ENCODE peak calls at places on chromosomes 3 and 15, in seven cellular contexts. One of them, this sample, is unnamed.

GRCh38 chr15:101055411-101055810 is 136.3 kb downstream of the LRRK1 start:
- DNase-seq in head of caudate nucleus: no peak
- DNase-seq in activated CD4-positive, alpha-beta T cell treated with anti-CD3 and anti-CD28 coated beads, Interleukin-2, amount 10 ng/mL, durations not matched to agents 7 days and 5 days: peak; percentile 3
- DNase-seq in activated CD8-positive, alpha-beta memory T cell treated with anti-CD3 and anti-CD28 coated beads, Interleukin-2, amount 50 U/mL, for 4 hours: no peak
- DNase-seq in stimulated activated CD4-positive, alpha-beta T cell treated with anti-CD3 and anti-CD28 coated beads, Interleukin-2, amount 100 ng/mL, for 48 hours: no peak
- DNase-seq in NCI-H2081: no peak
- DNase-seq in suprapubic skin: no peak
- DNase-seq in this sample: no peak

GRCh38 chr3:103787879-103788278 is 1353.1 kb downstream of the ZPLD1 start:
- DNase-seq in suprapubic skin: no peak
- DNase-seq in head of caudate nucleus: no peak
- DNase-seq in stimulated activated CD4-positive, alpha-beta T cell treated with anti-CD3 and anti-CD28 coated beads, Interleukin-2, amount 100 ng/mL, for 48 hours: no peak
- DNase-seq in activated CD4-positive, alpha-beta T cell treated with anti-CD3 and anti-CD28 coated beads, Interleukin-2, amount 10 ng/mL, durations not matched to agents 7 days and 5 days: no peak
- DNase-seq in NCI-H2081: no peak
- DNase-seq in activated CD8-positive, alpha-beta memory T cell treated with anti-CD3 and anti-CD28 coated beads, Interleukin-2, amount 50 U/mL, for 4 hours: no peak
- DNase-seq in this sample: no peak

GRCh38 chr3:55824406-55824805 is 337.3 kb upstream of the WNT5A start:
- DNase-seq in activated CD8-positive, alpha-beta memory T cell treated with anti-CD3 and anti-CD28 coated beads, Interleukin-2, amount 50 U/mL, for 4 hours: no peak
- DNase-seq in suprapubic skin: no peak
- DNase-seq in activated CD4-positive, alpha-beta T cell treated with anti-CD3 and anti-CD28 coated beads, Interleukin-2, amount 10 ng/mL, durations not matched to agents 7 days and 5 days: no peak
- DNase-seq in stimulated activated CD4-positive, alpha-beta T cell treated with anti-CD3 and anti-CD28 coated beads, Interleukin-2, amount 100 ng/mL, for 48 hours: no peak
- DNase-seq in head of caudate nucleus: no peak
- DNase-seq in NCI-H2081: no peak
- DNase-seq in this sample: no peak

GRCh38 chr3:4977001-4977888 is 2.0 kb upstream of the BHLHE40 start:
- DNase-seq in suprapubic skin: peak; percentile 91
- DNase-seq in activated CD4-positive, alpha-beta T cell treated with anti-CD3 and anti-CD28 coated beads, Interleukin-2, amount 10 ng/mL, durations not matched to agents 7 days and 5 days: peak; percentile 62
- DNase-seq in activated CD8-positive, alpha-beta memory T cell treated with anti-CD3 and anti-CD28 coated beads, Interleukin-2, amount 50 U/mL, for 4 hours: peak; percentile 48
- DNase-seq in NCI-H2081: no peak
- DNase-seq in head of caudate nucleus: peak; percentile 42
- DNase-seq in stimulated activated CD4-positive, alpha-beta T cell treated with anti-CD3 and anti-CD28 coated beads, Interleukin-2, amount 100 ng/mL, for 48 hours: peak; percentile 61
- DNase-seq in this sample: peak; percentile 71

GRCh38 chr3:129310111-129310601 is 31.5 kb downstream of the HMCES start:
- DNase-seq in suprapubic skin: no peak
- DNase-seq in activated CD8-positive, alpha-beta memory T cell treated with anti-CD3 and anti-CD28 coated beads, Interleukin-2, amount 50 U/mL, for 4 hours: no peak
- DNase-seq in activated CD4-positive, alpha-beta T cell treated with anti-CD3 and anti-CD28 coated beads, Interleukin-2, amount 10 ng/mL, durations not matched to agents 7 days and 5 days: no peak
- DNase-seq in head of caudate nucleus: no peak
- DNase-seq in stimulated activated CD4-positive, alpha-beta T cell treated with anti-CD3 and anti-CD28 coated beads, Interleukin-2, amount 100 ng/mL, for 48 hours: no peak
- DNase-seq in NCI-H2081: no peak
- DNase-seq in this sample: no peak

GRCh38 chr3:194119831-194120230 is 16.1 kb upstream of the HES1 start:
- DNase-seq in stimulated activated CD4-positive, alpha-beta T cell treated with anti-CD3 and anti-CD28 coated beads, Interleukin-2, amount 100 ng/mL, for 48 hours: no peak
- DNase-seq in activated CD4-positive, alpha-beta T cell treated with anti-CD3 and anti-CD28 coated beads, Interleukin-2, amount 10 ng/mL, durations not matched to agents 7 days and 5 days: no peak
- DNase-seq in NCI-H2081: no peak
- DNase-seq in activated CD8-positive, alpha-beta memory T cell treated with anti-CD3 and anti-CD28 coated beads, Interleukin-2, amount 50 U/mL, for 4 hours: no peak
- DNase-seq in suprapubic skin: no peak
- DNase-seq in head of caudate nucleus: no peak
- DNase-seq in this sample: no peak

GRCh38 chr3:145817870-145818483 is 343.0 kb downstream of the PLOD2 start:
- DNase-seq in suprapubic skin: no peak
- DNase-seq in activated CD4-positive, alpha-beta T cell treated with anti-CD3 and anti-CD28 coated beads, Interleukin-2, amount 10 ng/mL, durations not matched to agents 7 days and 5 days: no peak
- DNase-seq in activated CD8-positive, alpha-beta memory T cell treated with anti-CD3 and anti-CD28 coated beads, Interleukin-2, amount 50 U/mL, for 4 hours: no peak
- DNase-seq in head of caudate nucleus: no peak
- DNase-seq in NCI-H2081: no peak
- DNase-seq in stimulated activated CD4-positive, alpha-beta T cell treated with anti-CD3 and anti-CD28 coated beads, Interleukin-2, amount 100 ng/mL, for 48 hours: no peak
- DNase-seq in this sample: no peak

GRCh38 chr3:163368168-163368567 is 1710.1 kb downstream of the SI start:
- DNase-seq in head of caudate nucleus: no peak
- DNase-seq in suprapubic skin: no peak
- DNase-seq in NCI-H2081: no peak
- DNase-seq in stimulated activated CD4-positive, alpha-beta T cell treated with anti-CD3 and anti-CD28 coated beads, Interleukin-2, amount 100 ng/mL, for 48 hours: no peak
- DNase-seq in activated CD8-positive, alpha-beta memory T cell treated with anti-CD3 and anti-CD28 coated beads, Interleukin-2, amount 50 U/mL, for 4 hours: no peak
- DNase-seq in activated CD4-positive, alpha-beta T cell treated with anti-CD3 and anti-CD28 coated beads, Interleukin-2, amount 10 ng/mL, durations not matched to agents 7 days and 5 days: no peak
- DNase-seq in this sample: no peak

GRCh38 chr3:133042778-133043177 is 4.6 kb downstream of the TMEM108 start:
- DNase-seq in activated CD4-positive, alpha-beta T cell treated with anti-CD3 and anti-CD28 coated beads, Interleukin-2, amount 10 ng/mL, durations not matched to agents 7 days and 5 days: no peak
- DNase-seq in activated CD8-positive, alpha-beta memory T cell treated with anti-CD3 and anti-CD28 coated beads, Interleukin-2, amount 50 U/mL, for 4 hours: no peak
- DNase-seq in head of caudate nucleus: no peak
- DNase-seq in suprapubic skin: no peak
- DNase-seq in stimulated activated CD4-positive, alpha-beta T cell treated with anti-CD3 and anti-CD28 coated beads, Interleukin-2, amount 100 ng/mL, for 48 hours: no peak
- DNase-seq in NCI-H2081: no peak
- DNase-seq in this sample: no peak

GRCh38 chr15:25863968-25864580 is 947 bp upstream of the ATP10A start:
- DNase-seq in head of caudate nucleus: no peak
- DNase-seq in stimulated activated CD4-positive, alpha-beta T cell treated with anti-CD3 and anti-CD28 coated beads, Interleukin-2, amount 100 ng/mL, for 48 hours: no peak
- DNase-seq in suprapubic skin: no peak
- DNase-seq in activated CD8-positive, alpha-beta memory T cell treated with anti-CD3 and anti-CD28 coated beads, Interleukin-2, amount 50 U/mL, for 4 hours: no peak
- DNase-seq in NCI-H2081: no peak
- DNase-seq in activated CD4-positive, alpha-beta T cell treated with anti-CD3 and anti-CD28 coated beads, Interleukin-2, amount 10 ng/mL, durations not matched to agents 7 days and 5 days: no peak
- DNase-seq in this sample: no peak

GRCh38 chr3:126146525-126147146 is 33.8 kb downstream of the ALDH1L1 start:
- DNase-seq in stimulated activated CD4-positive, alpha-beta T cell treated with anti-CD3 and anti-CD28 coated beads, Interleukin-2, amount 100 ng/mL, for 48 hours: no peak
- DNase-seq in head of caudate nucleus: no peak
- DNase-seq in suprapubic skin: peak; percentile 67
- DNase-seq in activated CD4-positive, alpha-beta T cell treated with anti-CD3 and anti-CD28 coated beads, Interleukin-2, amount 10 ng/mL, durations not matched to agents 7 days and 5 days: no peak
- DNase-seq in NCI-H2081: no peak
- DNase-seq in activated CD8-positive, alpha-beta memory T cell treated with anti-CD3 and anti-CD28 coated beads, Interleukin-2, amount 50 U/mL, for 4 hours: no peak
- DNase-seq in this sample: no peak

GRCh38 chr3:194632211-194632982 is 822 bp downstream of the TMEM44 start:
- DNase-seq in activated CD4-positive, alpha-beta T cell treated with anti-CD3 and anti-CD28 coated beads, Interleukin-2, amount 10 ng/mL, durations not matched to agents 7 days and 5 days: no peak
- DNase-seq in activated CD8-positive, alpha-beta memory T cell treated with anti-CD3 and anti-CD28 coated beads, Interleukin-2, amount 50 U/mL, for 4 hours: no peak
- DNase-seq in suprapubic skin: no peak
- DNase-seq in NCI-H2081: peak; percentile 35
- DNase-seq in head of caudate nucleus: peak; percentile 22
- DNase-seq in stimulated activated CD4-positive, alpha-beta T cell treated with anti-CD3 and anti-CD28 coated beads, Interleukin-2, amount 100 ng/mL, for 48 hours: no peak
- DNase-seq in this sample: no peak

GRCh38 chr3:132432639-132433038 is 15.3 kb downstream of the DNAJC13 start:
- DNase-seq in activated CD4-positive, alpha-beta T cell treated with anti-CD3 and anti-CD28 coated beads, Interleukin-2, amount 10 ng/mL, durations not matched to agents 7 days and 5 days: no peak
- DNase-seq in activated CD8-positive, alpha-beta memory T cell treated with anti-CD3 and anti-CD28 coated beads, Interleukin-2, amount 50 U/mL, for 4 hours: no peak
- DNase-seq in NCI-H2081: no peak
- DNase-seq in head of caudate nucleus: no peak
- DNase-seq in stimulated activated CD4-positive, alpha-beta T cell treated with anti-CD3 and anti-CD28 coated beads, Interleukin-2, amount 100 ng/mL, for 48 hours: no peak
- DNase-seq in suprapubic skin: no peak
- DNase-seq in this sample: no peak

GRCh38 chr3:21705769-21706168 is 45.2 kb downstream of the ZNF385D start:
- DNase-seq in stimulated activated CD4-positive, alpha-beta T cell treated with anti-CD3 and anti-CD28 coated beads, Interleukin-2, amount 100 ng/mL, for 48 hours: no peak
- DNase-seq in activated CD8-positive, alpha-beta memory T cell treated with anti-CD3 and anti-CD28 coated beads, Interleukin-2, amount 50 U/mL, for 4 hours: no peak
- DNase-seq in NCI-H2081: no peak
- DNase-seq in suprapubic skin: no peak
- DNase-seq in activated CD4-positive, alpha-beta T cell treated with anti-CD3 and anti-CD28 coated beads, Interleukin-2, amount 10 ng/mL, durations not matched to agents 7 days and 5 days: no peak
- DNase-seq in head of caudate nucleus: peak; percentile 9
- DNase-seq in this sample: no peak

GRCh38 chr3:170323371-170323770 is 34.1 kb upstream of the SKIL start:
- DNase-seq in suprapubic skin: no peak
- DNase-seq in activated CD8-positive, alpha-beta memory T cell treated with anti-CD3 and anti-CD28 coated beads, Interleukin-2, amount 50 U/mL, for 4 hours: no peak
- DNase-seq in stimulated activated CD4-positive, alpha-beta T cell treated with anti-CD3 and anti-CD28 coated beads, Interleukin-2, amount 100 ng/mL, for 48 hours: no peak
- DNase-seq in NCI-H2081: no peak
- DNase-seq in activated CD4-positive, alpha-beta T cell treated with anti-CD3 and anti-CD28 coated beads, Interleukin-2, amount 10 ng/mL, durations not matched to agents 7 days and 5 days: no peak
- DNase-seq in head of caudate nucleus: no peak
- DNase-seq in this sample: no peak